ENCODE peak calls at places on chromosomes 16 and 17, in six cellular contexts. One of them, this sample, is unnamed.

GRCh38 chr17:38922538-38923291 is 2.7 kb upstream of the LASP1NB start:
- DNase-seq in tibial artery: peak; percentile 90
- DNase-seq in ovary: peak; percentile 85
- DNase-seq in AG04450: no peak
- DNase-seq in prostate gland: peak; percentile 58
- DNase-seq in body of pancreas: peak; percentile 83
- DNase-seq in this sample: peak; percentile 71

GRCh38 chr16:3878610-3879009 is 1.9 kb downstream of the CREBBP start:
- DNase-seq in tibial artery: no peak
- DNase-seq in ovary: no peak
- DNase-seq in AG04450: no peak
- DNase-seq in prostate gland: no peak
- DNase-seq in body of pancreas: no peak
- DNase-seq in this sample: no peak

GRCh38 chr16:31073823-31074072 is 292 bp downstream of the ZNF668 start:
- DNase-seq in tibial artery: no peak
- DNase-seq in ovary: no peak
- DNase-seq in AG04450: no peak
- DNase-seq in prostate gland: no peak
- DNase-seq in body of pancreas: no peak
- DNase-seq in this sample: no peak

GRCh38 chr17:59607061-59607460 is 12.6 kb upstream of the CLTC start:
- DNase-seq in tibial artery: no peak
- DNase-seq in ovary: no peak
- DNase-seq in AG04450: no peak
- DNase-seq in prostate gland: no peak
- DNase-seq in body of pancreas: no peak
- DNase-seq in this sample: no peak

GRCh38 chr17:42290577-42290976 is 2.3 kb downstream of the STAT5A start:
- DNase-seq in tibial artery: peak; percentile 31
- DNase-seq in ovary: no peak
- DNase-seq in AG04450: no peak
- DNase-seq in prostate gland: no peak
- DNase-seq in body of pancreas: no peak
- DNase-seq in this sample: no peak

GRCh38 chr17:46943511-46944393 is 20.8 kb downstream of the GOSR2 start:
- DNase-seq in tibial artery: no peak
- DNase-seq in ovary: peak; percentile 51
- DNase-seq in AG04450: no peak
- DNase-seq in prostate gland: no peak
- DNase-seq in body of pancreas: no peak
- DNase-seq in this sample: no peak

GRCh38 chr17:57622886-57623433 is 122.1 kb downstream of the CCDC182 start:
- DNase-seq in tibial artery: peak; percentile 28
- DNase-seq in ovary: no peak
- DNase-seq in AG04450: no peak
- DNase-seq in prostate gland: no peak
- DNase-seq in body of pancreas: no peak
- DNase-seq in this sample: peak; percentile 32

GRCh38 chr16:80058236-80058635 is 457.7 kb upstream of the MAF start:
- DNase-seq in tibial artery: peak; percentile 69
- DNase-seq in ovary: peak; percentile 78
- DNase-seq in AG04450: no peak
- DNase-seq in prostate gland: peak; percentile 52
- DNase-seq in body of pancreas: peak; percentile 44
- DNase-seq in this sample: no peak

GRCh38 chr16:58196898-58197313 is 1.0 kb downstream of the CSNK2A2 start:
- DNase-seq in tibial artery: no peak
- DNase-seq in ovary: no peak
- DNase-seq in AG04450: no peak
- DNase-seq in prostate gland: no peak
- DNase-seq in body of pancreas: no peak
- DNase-seq in this sample: no peak

DNA sequence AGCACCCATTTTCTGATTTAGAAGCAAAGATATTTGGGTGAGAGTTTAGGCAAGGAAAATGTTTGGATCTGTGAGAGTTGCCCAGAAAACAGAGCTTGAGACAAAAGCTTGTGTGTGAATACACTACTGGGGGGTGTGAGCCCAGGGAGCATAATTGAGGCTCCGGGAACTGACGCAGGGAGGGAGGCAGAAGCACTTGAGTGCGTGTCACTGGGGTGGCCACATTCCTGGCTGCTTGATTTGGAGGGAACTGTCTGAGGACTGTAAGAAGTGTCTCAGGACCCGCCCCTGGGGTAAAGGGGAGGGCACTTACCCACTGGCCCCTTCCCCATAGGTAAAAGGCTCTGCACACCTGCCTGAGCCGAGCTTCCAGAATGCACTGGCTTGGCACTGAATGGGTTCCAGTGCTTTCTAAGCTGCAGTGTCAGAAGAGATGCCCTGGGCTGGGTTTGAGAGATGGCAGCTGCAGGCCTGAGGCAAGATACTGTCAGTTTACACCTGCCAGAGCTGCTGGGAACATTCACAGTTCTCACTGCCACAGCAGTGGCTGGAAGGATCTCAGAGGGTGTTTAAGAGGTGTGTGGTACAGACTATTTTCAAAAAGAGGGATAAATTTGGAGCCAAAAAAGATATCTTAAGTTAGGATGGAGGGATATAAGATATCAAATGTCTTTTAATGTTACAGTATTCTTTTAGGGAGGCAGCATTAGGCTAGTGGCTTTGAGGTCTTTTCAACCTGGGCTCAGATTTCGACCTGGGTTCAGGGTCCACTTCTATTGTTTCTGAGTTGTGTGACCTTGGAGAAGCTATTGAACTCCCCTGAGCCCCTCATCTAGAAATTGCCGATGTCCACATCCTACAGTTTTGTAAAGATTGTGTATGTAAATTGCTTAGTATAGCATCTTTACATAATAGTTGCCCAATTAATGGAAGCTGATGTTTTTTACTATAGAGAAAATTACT is 6.9 kb upstream of the TEX2 start:
- DNase-seq in tibial artery: no peak
- DNase-seq in ovary: no peak
- DNase-seq in AG04450: no peak
- DNase-seq in prostate gland: no peak
- DNase-seq in body of pancreas: no peak
- DNase-seq in this sample: no peak
- H3K4me3 ChIP-seq in tibial artery: no peak overlapping the region
- H3K4me3 ChIP-seq in ovary: no peak overlapping the region
- H3K4me3 ChIP-seq in AG04450: no peak overlapping the region
- H3K4me3 ChIP-seq in prostate gland: no peak overlapping the region
- H3K4me3 ChIP-seq in body of pancreas: no peak overlapping the region
- H3K4me3 ChIP-seq in this sample: no peak overlapping the region

DNA sequence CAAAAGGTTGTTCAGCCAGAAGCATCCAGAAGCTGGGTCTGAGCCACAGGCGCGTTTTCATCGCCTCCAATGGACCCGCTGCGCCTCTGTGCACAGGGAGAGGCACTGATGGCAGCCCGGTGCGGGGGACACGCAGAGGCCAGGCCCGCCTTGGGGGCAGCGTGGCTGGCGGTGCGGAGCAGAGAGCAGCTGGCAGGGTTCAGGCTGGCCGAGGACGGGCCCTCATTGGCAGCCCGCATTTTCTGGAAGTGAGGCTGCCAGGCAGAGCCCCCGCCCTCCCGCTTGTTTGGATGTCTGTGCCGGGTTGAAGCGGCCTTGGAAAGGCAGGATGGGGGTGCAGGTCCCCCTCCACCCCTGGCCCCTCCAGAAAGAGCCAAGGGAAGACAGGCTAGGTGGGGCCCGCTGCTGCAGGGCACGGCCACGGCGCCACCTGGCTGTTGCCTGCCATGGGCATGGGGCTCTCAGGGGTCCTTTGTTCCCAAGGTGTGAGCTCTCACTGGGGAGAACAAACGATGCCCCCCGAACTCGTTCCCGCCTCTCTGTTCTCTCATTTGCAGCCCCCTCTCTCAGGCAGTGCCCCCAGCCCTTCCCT is 18.8 kb downstream of the GSE1 start:
- DNase-seq in tibial artery: no peak
- DNase-seq in ovary: no peak
- DNase-seq in AG04450: no peak
- DNase-seq in prostate gland: no peak
- DNase-seq in body of pancreas: peak; percentile 21
- DNase-seq in this sample: no peak
- TF ChIP-seq CTCF in tibial artery: no peak
- TF ChIP-seq CTCF in ovary: no peak
- TF ChIP-seq CTCF in AG04450: no peak
- TF ChIP-seq CTCF in prostate gland: no peak
- TF ChIP-seq CTCF in body of pancreas: peak; percentile 27
- TF ChIP-seq CTCF in this sample: peak; percentile 18

GRCh38 chr16:67150833-67151396 is at the start of gene B3GNT9:
- DNase-seq in tibial artery: peak; percentile 91
- DNase-seq in ovary: peak; percentile 83
- DNase-seq in AG04450: peak; percentile 37
- DNase-seq in prostate gland: peak; percentile 72
- DNase-seq in body of pancreas: no peak
- DNase-seq in this sample: no peak

GRCh38 chr16:67148656-67149275 is 2.0 kb downstream of the B3GNT9 start:
- DNase-seq in tibial artery: no peak
- DNase-seq in ovary: no peak
- DNase-seq in AG04450: no peak
- DNase-seq in prostate gland: no peak
- DNase-seq in body of pancreas: no peak
- DNase-seq in this sample: no peak

GRCh38 chr16:67150058-67150832 is 553 bp downstream of the B3GNT9 start:
- DNase-seq in tibial artery: no peak
- DNase-seq in ovary: peak; percentile 59
- DNase-seq in AG04450: no peak
- DNase-seq in prostate gland: no peak
- DNase-seq in body of pancreas: no peak
- DNase-seq in this sample: no peak

GRCh38 chr16:67148221-67148620 is 2.6 kb downstream of the B3GNT9 start:
- DNase-seq in tibial artery: no peak
- DNase-seq in ovary: no peak
- DNase-seq in AG04450: no peak
- DNase-seq in prostate gland: no peak
- DNase-seq in body of pancreas: no peak
- DNase-seq in this sample: no peak

GRCh38 chr16:67149276-67150057 is 1.3 kb downstream of the B3GNT9 start:
- DNase-seq in tibial artery: no peak
- DNase-seq in ovary: no peak
- DNase-seq in AG04450: no peak
- DNase-seq in prostate gland: no peak
- DNase-seq in body of pancreas: no peak
- DNase-seq in this sample: no peak
- H3K4me3 ChIP-seq in tibial artery: no peak overlapping the region
- H3K4me3 ChIP-seq in ovary: no peak overlapping the region
- H3K4me3 ChIP-seq in AG04450: peak overlapping the region; percentile 63
- H3K4me3 ChIP-seq in prostate gland: no peak overlapping the region
- H3K4me3 ChIP-seq in body of pancreas: no peak overlapping the region
- H3K4me3 ChIP-seq in this sample: peak overlapping the region; percentile 55

GRCh38 chr16:352547-353403 is at the start of gene AXIN1:
- DNase-seq in tibial artery: peak; percentile 99
- DNase-seq in ovary: peak; percentile 100
- DNase-seq in AG04450: peak; percentile 61
- DNase-seq in prostate gland: peak; percentile 100
- DNase-seq in body of pancreas: peak; percentile 100
- DNase-seq in this sample: peak; percentile 76
- TF ChIP-seq CTCF in tibial artery: peak; percentile 62
- TF ChIP-seq CTCF in ovary: peak; percentile 32
- TF ChIP-seq CTCF in AG04450: peak; percentile 32
- TF ChIP-seq CTCF in prostate gland: peak; percentile 58
- TF ChIP-seq CTCF in body of pancreas: peak; percentile 74
- TF ChIP-seq CTCF in this sample: peak; percentile 35

GRCh38 chr17:79398441-79398840 is 212.4 kb downstream of the RBFOX3 start:
- DNase-seq in tibial artery: no peak
- DNase-seq in ovary: no peak
- DNase-seq in AG04450: no peak
- DNase-seq in prostate gland: no peak
- DNase-seq in body of pancreas: no peak
- DNase-seq in this sample: no peak

GRCh38 chr17:79399610-79400144 is 211.2 kb downstream of the RBFOX3 start:
- DNase-seq in tibial artery: no peak
- DNase-seq in ovary: no peak
- DNase-seq in AG04450: no peak
- DNase-seq in prostate gland: no peak
- DNase-seq in body of pancreas: no peak
- DNase-seq in this sample: no peak

GRCh38 chr17:79402275-79402674 is 208.6 kb downstream of the RBFOX3 start:
- DNase-seq in tibial artery: no peak
- DNase-seq in ovary: no peak
- DNase-seq in AG04450: no peak
- DNase-seq in prostate gland: no peak
- DNase-seq in body of pancreas: no peak
- DNase-seq in this sample: no peak

GRCh38 chr17:79401704-79402075 is 209.2 kb downstream of the RBFOX3 start:
- DNase-seq in tibial artery: no peak
- DNase-seq in ovary: no peak
- DNase-seq in AG04450: no peak
- DNase-seq in prostate gland: no peak
- DNase-seq in body of pancreas: no peak
- DNase-seq in this sample: no peak

GRCh38 chr17:79400989-79401703 is 209.7 kb downstream of the RBFOX3 start:
- DNase-seq in tibial artery: peak; percentile 79
- DNase-seq in ovary: peak; percentile 65
- DNase-seq in AG04450: peak; percentile 7
- DNase-seq in prostate gland: peak; percentile 52
- DNase-seq in body of pancreas: peak; percentile 66
- DNase-seq in this sample: peak; percentile 12
- H3K4me3 ChIP-seq in tibial artery: no peak overlapping the region
- H3K4me3 ChIP-seq in ovary: peak overlapping the region; percentile 34
- H3K4me3 ChIP-seq in AG04450: peak overlapping the region; percentile 34
- H3K4me3 ChIP-seq in prostate gland: no peak overlapping the region
- H3K4me3 ChIP-seq in body of pancreas: no peak overlapping the region
- H3K4me3 ChIP-seq in this sample: no peak overlapping the region

GRCh38 chr17:49516190-49516589 is 21.1 kb downstream of the NGFR start:
- DNase-seq in tibial artery: peak; percentile 64
- DNase-seq in ovary: peak; percentile 50
- DNase-seq in AG04450: no peak
- DNase-seq in prostate gland: peak; percentile 30
- DNase-seq in body of pancreas: no peak
- DNase-seq in this sample: no peak
- TF ChIP-seq CTCF in tibial artery: no peak
- TF ChIP-seq CTCF in ovary: no peak
- TF ChIP-seq CTCF in AG04450: no peak
- TF ChIP-seq CTCF in prostate gland: no peak
- TF ChIP-seq CTCF in body of pancreas: no peak
- TF ChIP-seq CTCF in this sample: no peak